ENCODE peak calls at places on chromosomes 5 and 9, in six cellular contexts. I is cerebellum, W is MCF 10A, F is AG09309, Q is ureter, U is T-helper 2 cell. L is an unnamed sample.

GRCh38 chr5:135608361-135608760 is 29.6 kb upstream of the CXCL14 start:
- DNase-seq in I (no peak), W (no peak), F (no peak), Q (no peak), U (no peak), L (no peak)

GRCh38 chr9:125492719-125493118 is 214.3 kb downstream of the MAPKAP1 start:
- DNase-seq in I (peak), W (no peak), F (no peak), Q (no peak), U (no peak), L (no peak)

GRCh38 chr5:126137771-126138474 is 285.3 kb upstream of the GRAMD2B start:
- DNase-seq in I (no peak), W (no peak), F (no peak), Q (no peak), U (no peak), L (no peak)

GRCh38 chr5:139183502-139183901 is 14.7 kb downstream of the SIL1 start:
- DNase-seq in I (no peak), W (no peak), F (no peak), Q (no peak), U (no peak), L (no peak)

GRCh38 chr9:99197987-99198386 is 23.8 kb downstream of the ALG2 start:
- DNase-seq in I (no peak), W (no peak), F (no peak), Q (no peak), U (no peak), L (no peak)

GRCh38 chr5:181059297-181060230 is 19.5 kb downstream of the BTNL9 start:
- DNase-seq in I (no peak), W (no peak), F (no peak), Q (peak), U (no peak), L (no peak)

GRCh38 chr9:19229725-19230355 is 653 bp upstream of the DENND4C start:
- DNase-seq in I (peak), W (peak), F (no peak), Q (no peak), U (peak), L (no peak)

GRCh38 chr5:169450464-169450863 is 133.1 kb upstream of the SPDL1 start:
- DNase-seq in I (no peak), W (peak), F (no peak), Q (no peak), U (no peak), L (no peak)

GRCh38 chr9:73549991-73550390 is 398.3 kb downstream of the ANXA1 start:
- DNase-seq in I (no peak), W (no peak), F (no peak), Q (no peak), U (no peak), L (no peak)

GRCh38 chr9:99340281-99340680 is 118.2 kb downstream of the SEC61B start:
- DNase-seq in I (no peak), W (no peak), F (no peak), Q (no peak), U (no peak), L (no peak)